ENCODE peak calls at places on chromosomes 4 and X, in five cellular contexts. One of them, this sample, is unnamed.

GRCh38 chrX:154712781-154713391 is 38.0 kb downstream of the GAB3 start:
- DNase-seq in AG04450: no peak
- DNase-seq in dorsolateral prefrontal cortex: no peak
- DNase-seq in cardiac muscle cell: no peak
- DNase-seq in upper lobe of right lung: no peak
- DNase-seq in this sample: peak

GRCh38 chr4:26161030-26161824 is 159.6 kb upstream of the RBPJ start:
- DNase-seq in AG04450: no peak
- DNase-seq in dorsolateral prefrontal cortex: no peak
- DNase-seq in upper lobe of right lung: no peak
- DNase-seq in cardiac muscle cell: no peak
- DNase-seq in this sample: no peak

GRCh38 chrX:14676431-14676830 is 147.1 kb downstream of the GLRA2 start:
- DNase-seq in AG04450: no peak
- DNase-seq in dorsolateral prefrontal cortex: no peak
- DNase-seq in upper lobe of right lung: no peak
- DNase-seq in cardiac muscle cell: no peak
- DNase-seq in this sample: no peak

GRCh38 chr4:107897823-107898222 is 33.5 kb upstream of the CYP2U1 start:
- DNase-seq in cardiac muscle cell: no peak
- DNase-seq in dorsolateral prefrontal cortex: no peak
- DNase-seq in AG04450: no peak
- DNase-seq in upper lobe of right lung: no peak
- DNase-seq in this sample: no peak

GRCh38 chr4:142812091-142812490 is 34.0 kb downstream of the INPP4B start:
- DNase-seq in cardiac muscle cell: no peak
- DNase-seq in AG04450: no peak
- DNase-seq in upper lobe of right lung: no peak
- DNase-seq in dorsolateral prefrontal cortex: no peak
- DNase-seq in this sample: no peak

GRCh38 chrX:55582447-55582846 is 40.8 kb upstream of the FOXR2 start:
- DNase-seq in upper lobe of right lung: no peak
- DNase-seq in AG04450: no peak
- DNase-seq in cardiac muscle cell: no peak
- DNase-seq in dorsolateral prefrontal cortex: no peak
- DNase-seq in this sample: no peak

GRCh38 chr4:7861440-7861881 is 78.2 kb downstream of the AFAP1 start:
- DNase-seq in upper lobe of right lung: no peak
- DNase-seq in cardiac muscle cell: no peak
- DNase-seq in AG04450: peak
- DNase-seq in dorsolateral prefrontal cortex: no peak
- DNase-seq in this sample: peak

GRCh38 chr4:163344147-163345050 is 707 bp downstream of the NPY5R start:
- DNase-seq in upper lobe of right lung: no peak
- DNase-seq in cardiac muscle cell: peak
- DNase-seq in dorsolateral prefrontal cortex: no peak
- DNase-seq in AG04450: no peak
- DNase-seq in this sample: no peak

GRCh38 chr4:84708406-84709135 is 125.6 kb downstream of the CDS1 start:
- DNase-seq in cardiac muscle cell: no peak
- DNase-seq in AG04450: no peak
- DNase-seq in dorsolateral prefrontal cortex: no peak
- DNase-seq in upper lobe of right lung: no peak
- DNase-seq in this sample: no peak

GRCh38 chr4:4323705-4324534 is 33.9 kb downstream of the ZBTB49 start:
- DNase-seq in AG04450: no peak
- DNase-seq in cardiac muscle cell: no peak
- DNase-seq in upper lobe of right lung: peak
- DNase-seq in dorsolateral prefrontal cortex: no peak
- DNase-seq in this sample: no peak

GRCh38 chr4:3879681-3880594 is 113.8 kb downstream of the ADRA2C start:
- DNase-seq in upper lobe of right lung: peak
- DNase-seq in dorsolateral prefrontal cortex: no peak
- DNase-seq in cardiac muscle cell: peak
- DNase-seq in AG04450: no peak
- DNase-seq in this sample: no peak

GRCh38 chr4:69750346-69750745 is 10.1 kb downstream of the SULT1B1 start:
- DNase-seq in dorsolateral prefrontal cortex: no peak
- DNase-seq in cardiac muscle cell: no peak
- DNase-seq in upper lobe of right lung: no peak
- DNase-seq in AG04450: no peak
- DNase-seq in this sample: no peak

GRCh38 chrX:21666679-21667078 is 8.5 kb upstream of the KLHL34 start:
- DNase-seq in cardiac muscle cell: no peak
- DNase-seq in dorsolateral prefrontal cortex: no peak
- DNase-seq in AG04450: no peak
- DNase-seq in upper lobe of right lung: no peak
- DNase-seq in this sample: peak

GRCh38 chr4:98664959-98665358 is 6.5 kb upstream of the TSPAN5 start:
- DNase-seq in AG04450: no peak
- DNase-seq in dorsolateral prefrontal cortex: no peak
- DNase-seq in upper lobe of right lung: no peak
- DNase-seq in cardiac muscle cell: no peak
- DNase-seq in this sample: no peak

GRCh38 chr4:88226143-88226542 is 58.2 kb downstream of the PPM1K start:
- DNase-seq in cardiac muscle cell: no peak
- DNase-seq in dorsolateral prefrontal cortex: no peak
- DNase-seq in upper lobe of right lung: no peak
- DNase-seq in AG04450: no peak
- DNase-seq in this sample: no peak

GRCh38 chr4:141079393-141079930 is 53.8 kb downstream of the RNF150 start:
- DNase-seq in upper lobe of right lung: no peak
- DNase-seq in cardiac muscle cell: no peak
- DNase-seq in dorsolateral prefrontal cortex: no peak
- DNase-seq in AG04450: no peak
- DNase-seq in this sample: no peak

GRCh38 chr4:95106408-95106928 is 348.7 kb downstream of the BMPR1B start:
- DNase-seq in dorsolateral prefrontal cortex: no peak
- DNase-seq in upper lobe of right lung: no peak
- DNase-seq in cardiac muscle cell: no peak
- DNase-seq in AG04450: no peak
- DNase-seq in this sample: no peak

GRCh38 chr4:74161676-74162450 is 3.9 kb downstream of the MTHFD2L start:
- DNase-seq in AG04450: no peak
- DNase-seq in upper lobe of right lung: no peak
- DNase-seq in dorsolateral prefrontal cortex: no peak
- DNase-seq in cardiac muscle cell: no peak
- DNase-seq in this sample: no peak

GRCh38 chr4:117064297-117064696 is 21.1 kb downstream of the TRAM1L1 start:
- DNase-seq in AG04450: no peak
- DNase-seq in cardiac muscle cell: no peak
- DNase-seq in upper lobe of right lung: no peak
- DNase-seq in dorsolateral prefrontal cortex: no peak
- DNase-seq in this sample: peak

GRCh38 chr4:184473515-184474260 is 662 bp downstream of the IRF2 start:
- DNase-seq in cardiac muscle cell: peak
- DNase-seq in dorsolateral prefrontal cortex: no peak
- DNase-seq in AG04450: no peak
- DNase-seq in upper lobe of right lung: peak
- DNase-seq in this sample: no peak

GRCh38 chr4:177427097-177427665 is 15.1 kb downstream of the AGA start:
- DNase-seq in cardiac muscle cell: no peak
- DNase-seq in upper lobe of right lung: no peak
- DNase-seq in dorsolateral prefrontal cortex: no peak
- DNase-seq in AG04450: peak
- DNase-seq in this sample: no peak

GRCh38 chr4:82905205-82905604 is 4.7 kb downstream of the THAP9 start:
- DNase-seq in AG04450: no peak
- DNase-seq in cardiac muscle cell: no peak
- DNase-seq in upper lobe of right lung: no peak
- DNase-seq in dorsolateral prefrontal cortex: no peak
- DNase-seq in this sample: no peak

GRCh38 chrX:137031517-137032377 is 2.0 kb downstream of the GPR101 start:
- DNase-seq in upper lobe of right lung: no peak
- DNase-seq in cardiac muscle cell: peak
- DNase-seq in dorsolateral prefrontal cortex: no peak
- DNase-seq in AG04450: no peak
- DNase-seq in this sample: no peak

GRCh38 chr4:161992317-161992716 is 171.5 kb downstream of the FSTL5 start:
- DNase-seq in dorsolateral prefrontal cortex: no peak
- DNase-seq in cardiac muscle cell: no peak
- DNase-seq in upper lobe of right lung: no peak
- DNase-seq in AG04450: no peak
- DNase-seq in this sample: no peak

GRCh38 chrX:83934220-83934619 is 73.3 kb downstream of the CYLC1 start:
- DNase-seq in dorsolateral prefrontal cortex: no peak
- DNase-seq in cardiac muscle cell: peak
- DNase-seq in upper lobe of right lung: no peak
- DNase-seq in AG04450: no peak
- DNase-seq in this sample: no peak

GRCh38 chr4:49032440-49033161 is 46.5 kb downstream of the CWH43 start:
- DNase-seq in cardiac muscle cell: no peak
- DNase-seq in AG04450: no peak
- DNase-seq in upper lobe of right lung: no peak
- DNase-seq in dorsolateral prefrontal cortex: peak
- DNase-seq in this sample: no peak

GRCh38 chr4:105128208-105128607 is 18.5 kb upstream of the TET2 start:
- DNase-seq in dorsolateral prefrontal cortex: no peak
- DNase-seq in AG04450: no peak
- DNase-seq in cardiac muscle cell: no peak
- DNase-seq in upper lobe of right lung: no peak
- DNase-seq in this sample: no peak

GRCh38 chrX:150833454-150834056 is 64.9 kb downstream of the CD99L2 start:
- DNase-seq in cardiac muscle cell: no peak
- DNase-seq in AG04450: no peak
- DNase-seq in dorsolateral prefrontal cortex: no peak
- DNase-seq in upper lobe of right lung: no peak
- DNase-seq in this sample: no peak

GRCh38 chrX:16804923-16805464 is 18.7 kb downstream of the TXLNG start:
- DNase-seq in AG04450: no peak
- DNase-seq in cardiac muscle cell: no peak
- DNase-seq in upper lobe of right lung: no peak
- DNase-seq in dorsolateral prefrontal cortex: no peak
- DNase-seq in this sample: no peak

GRCh38 chrX:16807976-16808542 is 21.8 kb downstream of the TXLNG start:
- DNase-seq in AG04450: peak
- DNase-seq in dorsolateral prefrontal cortex: no peak
- DNase-seq in upper lobe of right lung: no peak
- DNase-seq in cardiac muscle cell: no peak
- DNase-seq in this sample: no peak

DNA sequence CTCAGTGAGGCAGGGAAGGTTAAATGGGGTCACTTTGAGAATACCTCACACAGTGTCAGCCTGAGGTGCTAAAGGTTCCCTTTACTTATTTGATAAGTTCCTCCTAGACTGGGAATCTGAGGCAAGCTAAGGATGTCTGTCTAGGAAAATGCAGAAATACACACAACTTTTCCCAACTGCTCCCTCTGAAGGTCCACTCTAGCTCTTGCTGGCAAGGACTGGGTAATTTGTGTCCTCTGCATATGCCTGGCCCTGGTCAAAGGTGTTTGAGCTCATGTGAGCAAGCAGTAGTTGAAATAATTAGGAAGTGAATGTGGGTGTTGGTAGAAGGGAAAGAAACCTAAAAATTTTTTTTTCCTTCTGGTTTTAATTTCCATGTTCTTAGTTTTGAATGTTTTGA is 21.3 kb downstream of the TXLNG start:
- DNase-seq in AG04450: no peak
- DNase-seq in cardiac muscle cell: peak
- DNase-seq in upper lobe of right lung: no peak
- DNase-seq in dorsolateral prefrontal cortex: no peak
- DNase-seq in this sample: no peak
- TF ChIP-seq CTCF in AG04450: no peak
- TF ChIP-seq CTCF in cardiac muscle cell: peak
- TF ChIP-seq CTCF in upper lobe of right lung: peak
- TF ChIP-seq CTCF in dorsolateral prefrontal cortex: peak
- TF ChIP-seq CTCF in this sample: peak

DNA sequence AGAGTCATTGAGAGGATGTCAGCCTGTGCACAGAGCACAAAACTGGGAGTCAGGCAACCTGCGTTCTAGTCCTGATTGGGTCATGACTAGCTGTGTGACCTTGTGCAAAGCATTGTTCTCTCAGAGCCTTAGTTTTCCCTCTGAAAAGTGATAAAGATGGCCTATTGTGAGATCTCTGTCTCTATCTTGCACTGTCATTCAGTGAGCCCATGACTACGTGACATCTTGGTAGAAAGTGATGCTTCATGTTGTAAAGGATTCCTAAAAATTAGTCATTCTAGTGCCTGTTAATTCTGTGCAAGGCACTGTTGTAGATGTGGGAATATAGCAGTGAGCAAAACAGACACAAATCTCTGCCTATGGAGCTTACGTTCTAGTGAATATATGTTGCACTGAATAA is 2.5 kb downstream of the PGRMC1 start:
- DNase-seq in AG04450: no peak
- DNase-seq in cardiac muscle cell: no peak
- DNase-seq in upper lobe of right lung: no peak
- DNase-seq in dorsolateral prefrontal cortex: no peak
- DNase-seq in this sample: no peak
- H3K4me3 ChIP-seq in AG04450: peak
- H3K4me3 ChIP-seq in cardiac muscle cell: peak
- H3K4me3 ChIP-seq in upper lobe of right lung: no peak
- H3K4me3 ChIP-seq in dorsolateral prefrontal cortex: peak
- H3K4me3 ChIP-seq in this sample: peak

DNA sequence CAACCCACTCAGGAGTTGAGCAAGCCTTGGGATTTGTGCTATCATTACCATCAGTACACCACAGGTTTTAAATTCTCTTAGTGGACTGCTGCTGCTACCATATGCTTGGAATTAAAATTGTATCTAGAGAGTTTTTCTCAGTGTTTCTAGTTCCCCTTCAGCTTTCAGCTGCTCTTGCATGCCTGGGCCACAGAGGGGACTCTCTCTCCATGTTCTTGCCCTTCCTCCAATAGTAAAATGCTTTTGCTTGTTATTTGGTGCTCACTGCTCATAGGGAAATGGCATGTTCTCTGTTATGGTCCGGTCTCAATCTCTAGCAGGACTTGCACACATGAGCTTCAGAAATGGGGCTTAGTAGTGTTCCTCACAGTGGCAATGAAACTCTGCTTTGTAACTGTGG is 101.9 kb downstream of the IGSF1 start:
- DNase-seq in AG04450: no peak
- DNase-seq in dorsolateral prefrontal cortex: no peak
- DNase-seq in cardiac muscle cell: peak
- DNase-seq in upper lobe of right lung: no peak
- DNase-seq in this sample: no peak
- TF ChIP-seq CTCF in AG04450: no peak
- TF ChIP-seq CTCF in dorsolateral prefrontal cortex: no peak
- TF ChIP-seq CTCF in cardiac muscle cell: no peak
- TF ChIP-seq CTCF in upper lobe of right lung: no peak
- TF ChIP-seq CTCF in this sample: no peak

DNA sequence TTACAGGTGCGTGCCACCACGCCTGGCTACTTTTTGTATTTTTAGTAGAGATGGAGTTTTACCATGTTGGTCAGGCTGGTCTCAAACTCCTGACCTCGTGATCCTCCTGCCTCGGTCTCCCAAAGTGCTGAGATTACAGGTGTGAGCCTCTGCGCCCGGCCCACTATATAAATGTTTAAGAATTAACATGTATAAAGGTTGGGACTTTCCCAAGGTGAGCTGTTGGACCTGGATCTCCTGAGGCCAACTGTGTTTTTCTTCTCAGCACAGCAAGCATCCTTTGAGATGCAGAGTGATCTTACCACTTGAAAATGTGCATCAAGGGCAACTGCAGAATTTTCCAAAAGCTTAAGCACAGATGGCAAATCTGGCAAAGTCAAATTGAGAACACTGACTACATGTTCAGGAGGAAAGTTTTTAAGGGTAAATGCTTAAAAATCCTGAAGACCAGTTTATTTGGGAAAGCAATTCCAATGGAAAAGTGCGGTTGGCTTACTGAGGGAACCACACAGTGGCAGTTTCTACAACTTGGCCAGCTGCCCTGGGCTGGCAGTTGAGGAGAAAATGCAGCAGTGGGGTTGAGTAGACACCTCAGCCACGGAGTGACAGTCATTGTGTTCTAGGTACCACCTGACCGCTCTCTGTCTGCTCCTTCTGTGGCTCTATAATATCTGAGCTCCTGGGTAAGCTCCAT is 168.9 kb downstream of the CBR4 start:
- DNase-seq in upper lobe of right lung: no peak
- DNase-seq in dorsolateral prefrontal cortex: no peak
- DNase-seq in AG04450: no peak
- DNase-seq in cardiac muscle cell: peak
- DNase-seq in this sample: no peak
- H3K4me3 ChIP-seq in upper lobe of right lung: no peak
- H3K4me3 ChIP-seq in dorsolateral prefrontal cortex: no peak
- H3K4me3 ChIP-seq in AG04450: no peak
- H3K4me3 ChIP-seq in cardiac muscle cell: no peak
- H3K4me3 ChIP-seq in this sample: no peak

This sample was measured in astrocyte of the cerebellum.